ENCODE peak calls at places on chromosomes 6 and 20, in seven cellular contexts. N is fibroblast of mammary gland, H is endothelial cell, X is nephron progenitor cell, K is GM13976, C is stomach, F is heart right ventricle. R is an unnamed sample.

GRCh38 chr6:112525749-112526148 is 178.6 kb downstream of the RFPL4B start:
- DNase-seq in N (no peak), H (no peak), X (no peak), K (no peak), C (no peak), F (no peak), R (no peak)

GRCh38 chr6:13406051-13406477 is 77.7 kb upstream of the TBC1D7 start:
- DNase-seq in N (no peak), H (no peak), X (no peak), K (no peak), C (no peak), F (peak; percentile 13), R (no peak)

GRCh38 chr20:23161968-23162696 is 76.0 kb upstream of the CD93 start:
- DNase-seq in N (peak; percentile 95), H (no peak), X (no peak), K (no peak), C (peak; percentile 94), F (peak; percentile 80), R (no peak)

GRCh38 chr6:32046450-32047083 is 8.4 kb downstream of the CYP21A2 start:
- DNase-seq in N (peak; percentile 20), H (no peak), X (no peak), K (no peak), C (no peak), F (peak; percentile 54), R (no peak)

GRCh38 chr6:119637768-119638167 is 288.2 kb upstream of the MAN1A1 start:
- DNase-seq in N (no peak), H (no peak), X (no peak), K (peak; percentile 14), C (no peak), F (no peak), R (no peak)

GRCh38 chr6:36752886-36753506 is 55.4 kb downstream of the RAB44 start:
- DNase-seq in N (no peak), H (no peak), X (no peak), K (no peak), C (no peak), F (no peak), R (no peak)

GRCh38 chr6:31897612-31898199 is at the start of gene EHMT2:
- DNase-seq in N (peak; percentile 59), H (peak; percentile 80), X (peak; percentile 87), K (peak; percentile 92), C (peak; percentile 85), F (peak; percentile 85), R (peak; percentile 96)

GRCh38 chr20:62971211-62971949 is 18.9 kb downstream of the SLC17A9 start:
- DNase-seq in N (no peak), H (no peak), X (no peak), K (no peak), C (no peak), F (no peak), R (no peak)

DNA sequence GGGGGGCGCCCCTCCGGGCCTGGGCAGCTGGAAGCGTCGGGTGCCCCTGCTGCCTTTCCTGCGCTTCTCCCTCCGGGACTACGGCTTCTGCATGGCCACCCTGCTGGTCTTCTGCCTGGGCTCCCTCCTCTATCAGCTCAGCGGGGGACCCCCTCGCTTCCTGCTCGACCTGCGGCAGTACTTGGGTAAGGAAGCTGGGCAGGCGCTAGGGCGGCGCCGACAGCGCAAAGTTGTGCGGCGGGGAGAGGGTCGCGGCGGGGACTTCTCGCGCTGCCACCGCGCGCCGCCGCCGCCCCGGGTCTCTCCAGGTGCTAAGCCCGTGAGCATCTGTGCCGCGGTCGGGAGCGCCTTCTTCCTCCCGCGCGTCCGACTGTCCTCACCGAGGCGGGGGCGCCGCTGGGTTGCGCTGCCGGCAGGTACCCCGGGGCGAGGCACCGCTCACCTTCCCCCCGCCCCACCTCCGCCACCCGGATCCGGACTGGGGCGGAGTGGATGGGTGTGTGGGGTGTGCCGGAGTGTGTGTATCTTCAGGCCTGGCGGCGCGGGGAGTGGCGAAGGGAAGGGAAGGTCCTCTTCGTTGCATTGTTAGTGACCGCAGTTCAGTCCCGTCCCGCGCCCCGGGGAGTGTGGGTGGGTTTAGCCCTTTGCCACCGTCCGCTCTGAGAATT is 797 bp downstream of the UST start:
- DNase-seq in N (peak; percentile 20), H (peak; percentile 61), X (peak; percentile 69), K (peak; percentile 54), C (peak; percentile 52), F (peak; percentile 16), R (peak; percentile 43)
- TF ChIP-seq CTCF in N (no peak), H (no peak), X (no peak), K (no peak), C (no peak), F (no peak), R (no peak)

GRCh38 chr6:53417141-53417540 is 68.4 kb upstream of the ELOVL5 start:
- DNase-seq in N (no peak), H (no peak), X (no peak), K (no peak), C (no peak), F (no peak), R (no peak)
- TF ChIP-seq CTCF in N (no peak), H (peak; percentile 20), X (no peak), K (no peak), C (no peak), F (no peak), R (no peak)

DNA sequence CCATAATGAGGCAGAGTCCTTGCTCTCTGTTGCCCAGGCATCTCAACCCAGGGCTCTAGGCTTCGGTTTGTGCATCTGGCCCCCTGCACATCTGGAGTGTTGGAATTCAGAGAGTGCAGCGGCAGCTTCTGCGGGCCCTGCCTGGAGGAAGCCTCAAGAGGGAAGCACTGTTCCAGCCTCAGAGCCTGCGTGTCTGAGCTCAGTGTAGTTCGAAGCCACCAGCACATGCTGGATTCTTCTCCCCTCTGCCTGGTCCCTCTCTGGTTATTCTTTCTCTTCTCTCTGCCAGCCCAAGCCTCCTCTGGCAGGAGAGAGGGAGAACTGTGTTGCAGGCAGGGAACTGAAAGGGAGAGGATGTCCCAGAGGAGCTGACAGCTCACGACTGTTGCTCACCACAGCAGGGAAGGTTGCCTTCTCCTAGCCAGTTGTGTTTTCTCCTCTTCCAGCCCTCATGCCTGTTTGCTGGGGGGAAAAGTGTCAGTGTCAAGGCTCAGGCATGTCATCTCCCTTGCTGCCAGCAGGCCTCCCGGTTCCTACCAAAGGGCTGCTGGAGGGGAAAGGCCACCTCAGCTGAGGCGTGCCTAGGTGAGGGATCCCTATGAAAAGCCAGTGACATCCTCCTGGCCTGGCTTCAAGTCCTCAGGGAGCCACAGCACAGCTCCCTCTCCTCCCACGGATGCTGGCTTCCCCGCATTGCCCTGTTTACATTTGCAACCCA is 126.0 kb upstream of the LRFN2 start:
- DNase-seq in N (no peak), H (no peak), X (no peak), K (no peak), C (no peak), F (no peak), R (no peak)
- TF ChIP-seq CTCF in N (no peak), H (no peak), X (no peak), K (no peak), C (no peak), F (no peak), R (no peak)

DNA sequence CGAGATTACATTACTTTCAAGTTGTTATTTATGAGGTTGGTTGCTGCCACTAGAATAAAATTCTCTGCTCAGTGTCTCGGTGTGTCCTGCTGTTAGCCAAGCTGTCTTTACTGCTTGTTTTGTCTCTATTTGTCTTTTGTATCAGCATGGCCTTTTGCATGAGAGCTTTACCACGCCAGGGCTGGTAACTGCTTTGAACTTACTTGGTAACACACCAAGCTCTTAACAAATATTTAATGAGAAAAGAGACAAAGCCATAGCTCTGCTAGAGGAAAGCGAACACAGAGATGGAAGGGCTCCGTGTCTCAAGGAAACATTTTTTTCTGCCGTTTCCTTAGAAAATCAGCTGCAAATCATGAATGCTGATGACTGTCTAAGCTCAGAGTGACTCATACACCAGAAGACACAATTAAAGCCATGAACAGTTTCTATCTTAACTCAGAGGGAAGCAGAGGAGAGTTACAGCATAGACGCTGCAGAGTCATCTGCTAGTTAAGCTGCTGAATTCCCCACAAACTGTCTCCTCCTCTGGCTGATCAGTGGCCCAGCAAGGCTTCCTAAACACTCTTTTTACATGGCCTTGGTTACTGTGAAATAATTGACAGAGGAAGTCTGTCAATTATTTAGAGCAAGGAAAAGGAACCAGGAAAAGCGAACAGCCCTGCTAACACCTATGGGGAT is 44.8 kb downstream of the AGPAT4 start:
- DNase-seq in N (peak; percentile 97), H (no peak), X (no peak), K (no peak), C (no peak), F (no peak), R (peak; percentile 26)
- TF ChIP-seq CTCF in N (peak; percentile 23), H (no peak), X (no peak), K (no peak), C (no peak), F (no peak), R (no peak)

GRCh38 chr6:3661390-3661789 is 90.1 kb downstream of the PXDC1 start:
- DNase-seq in N (no peak), H (no peak), X (no peak), K (no peak), C (no peak), F (no peak), R (no peak)

GRCh38 chr6:3665608-3666007 is 85.9 kb downstream of the PXDC1 start:
- DNase-seq in N (no peak), H (no peak), X (no peak), K (no peak), C (no peak), F (no peak), R (no peak)

GRCh38 chr6:3663081-3663480 is 88.4 kb downstream of the PXDC1 start:
- DNase-seq in N (no peak), H (no peak), X (no peak), K (no peak), C (no peak), F (no peak), R (no peak)

GRCh38 chr6:3664641-3665041 is 86.9 kb downstream of the PXDC1 start:
- DNase-seq in N (no peak), H (no peak), X (peak; percentile 23), K (no peak), C (no peak), F (no peak), R (no peak)

DNA sequence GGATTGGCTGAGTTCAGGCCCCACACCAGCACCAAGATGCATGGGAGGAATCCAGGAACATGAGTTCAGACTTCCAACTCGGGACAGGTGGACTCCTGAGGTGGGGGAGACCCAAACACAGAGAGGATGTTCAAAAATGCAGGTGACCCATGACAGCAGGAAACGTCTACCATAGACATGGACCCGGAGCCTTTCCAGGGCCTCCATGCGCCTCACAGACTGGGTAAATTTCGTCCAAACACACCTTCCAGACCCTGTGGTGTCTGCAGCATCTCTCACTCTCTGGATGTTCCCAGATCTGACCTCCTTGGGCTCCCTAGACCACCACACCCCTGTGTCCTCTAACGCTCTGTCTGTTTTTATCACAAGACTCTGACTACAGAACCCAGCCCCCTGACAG is 87.7 kb downstream of the PXDC1 start:
- DNase-seq in N (no peak), H (no peak), X (no peak), K (no peak), C (no peak), F (no peak), R (no peak)
- TF ChIP-seq CTCF in N (no peak), H (no peak), X (no peak), K (no peak), C (no peak), F (no peak), R (no peak)

DNA sequence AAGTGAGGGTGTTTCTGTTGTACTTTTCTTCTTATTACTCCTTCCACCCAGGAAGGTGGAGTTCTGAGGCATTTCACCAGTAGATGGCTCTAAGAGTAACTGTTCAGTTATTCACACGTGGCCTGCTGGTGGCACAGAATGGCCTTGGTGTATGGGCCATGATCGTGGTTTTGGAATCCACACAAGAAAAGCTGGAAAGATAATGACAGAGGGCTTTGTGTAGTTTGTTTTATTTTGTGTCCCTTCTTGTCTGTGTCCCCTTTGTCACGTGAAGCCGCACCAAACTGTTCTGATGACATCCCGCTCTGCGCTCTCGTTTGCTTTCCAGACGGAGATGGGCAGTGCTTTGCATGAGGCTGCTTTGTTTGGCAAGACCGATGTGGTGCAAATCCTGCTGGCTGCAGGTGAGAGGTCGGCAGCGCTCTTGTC is 93.4 kb downstream of the ANKS1A start:
- DNase-seq in N (peak; percentile 29), H (no peak), X (no peak), K (peak; percentile 39), C (no peak), F (no peak), R (peak; percentile 21)
- TF ChIP-seq CTCF in N (peak; percentile 28), H (no peak), X (no peak), K (peak; percentile 10), C (no peak), F (peak; percentile 22), R (no peak)

R was measured in GM20000.